ENCODE peak calls at places on chromosome 17, in eight cellular contexts. U is spleen; N is small intestine; Z is effector memory CD4-positive, alpha-beta T cell; E is NCI-H345; P is NCI-H1417; B is COR-L47; S is non-pigmented ciliary epithelial cell. F is an unnamed sample.
A peak's percentile ranks its signal among the peaks of the same experiment; 100 is the strongest.

GRCh38 chr17:39096435-39097158 is 54.8 kb downstream of the PLXDC1 start:
- DNase-seq in N (peak; percentile 69), P (no peak), Z (peak; percentile 3), B (no peak), U (no peak), E (no peak), S (no peak), F (no peak)

GRCh38 chr17:47297661-47298400 is 25.9 kb upstream of the EFCAB13 start:
- DNase-seq in S (no peak), B (no peak), P (no peak), Z (no peak), E (no peak), U (no peak), N (no peak), F (no peak)

GRCh38 chr17:80060629-80061028 is 24.2 kb downstream of the CCDC40 start:
- DNase-seq in E (no peak), N (no peak), P (no peak), Z (no peak), B (no peak), S (no peak), U (no peak), F (peak; percentile 1)

GRCh38 chr17:1942666-1943431 is 82.3 kb downstream of the RTN4RL1 start:
- DNase-seq in U (no peak), S (no peak), B (no peak), Z (no peak), N (no peak), P (no peak), E (no peak), F (no peak)

GRCh38 chr17:56754523-56755208 is 79.1 kb downstream of the C17orf67 start:
- DNase-seq in P (peak; percentile 23), B (no peak), S (no peak), E (no peak), Z (no peak), U (no peak), N (no peak), F (no peak)

GRCh38 chr17:59093702-59094231 is 12.9 kb downstream of the TRIM37 start:
- DNase-seq in P (no peak), Z (no peak), S (peak; percentile 89), E (no peak), B (no peak), N (no peak), U (no peak), F (no peak)

GRCh38 chr17:77600346-77600745 is 358.2 kb upstream of the TNRC6C start:
- DNase-seq in B (no peak), P (no peak), U (peak; percentile 21), Z (no peak), E (no peak), S (no peak), N (no peak), F (no peak)

GRCh38 chr17:8557176-8557806 is 73.2 kb downstream of the MYH10 start:
- DNase-seq in B (no peak), P (no peak), N (no peak), S (no peak), U (no peak), Z (no peak), E (no peak), F (no peak)

GRCh38 chr17:72421128-72422092 is 300.6 kb downstream of the SOX9 start:
- DNase-seq in P (peak; percentile 84), U (no peak), S (peak; percentile 97), B (peak; percentile 3), N (peak; percentile 96), Z (no peak), E (no peak), F (peak; percentile 88)

GRCh38 chr17:7011415-7011814 is 1.0 kb upstream of the RNASEK start:
- DNase-seq in S (no peak), E (no peak), U (no peak), N (no peak), Z (no peak), P (no peak), B (no peak), F (no peak)

F was measured in kidney.